ENCODE peak calls at places on chromosome 12, in seven cellular contexts. C, U, W, Y, X, I and K are unnamed samples.

GRCh38 chr12:3293446-3294161 is 197.4 kb upstream of the PRMT8 start:
- DNase-seq in X (no peak), W (no peak), C (peak; percentile 41), U (no peak), Y (no peak), I (no peak), K (no peak)

GRCh38 chr12:132517740-132518100 is 27.8 kb downstream of the FBRSL1 start:
- DNase-seq in U (peak; percentile 44), I (no peak), Y (no peak), W (no peak), C (no peak), X (no peak), K (no peak)

GRCh38 chr12:83818888-83819287 is 1093.7 kb downstream of the SLC6A15 start:
- DNase-seq in U (peak; percentile 31), X (no peak), C (no peak), Y (no peak), I (peak; percentile 9), W (no peak), K (no peak)

GRCh38 chr12:124940393-124941169 is 26.1 kb upstream of the UBC start:
- DNase-seq in W (peak; percentile 93), I (peak; percentile 86), C (peak; percentile 75), Y (peak; percentile 85), X (peak; percentile 87), U (peak; percentile 79), K (peak; percentile 83)

GRCh38 chr12:131643581-131644452 is 67.1 kb upstream of the SFSWAP start:
- DNase-seq in Y (peak; percentile 73), U (no peak), I (no peak), C (no peak), X (no peak), W (no peak), K (no peak)

GRCh38 chr12:65171870-65172269 is 2.5 kb downstream of the LEMD3 start:
- DNase-seq in W (no peak), Y (no peak), C (no peak), I (no peak), X (peak; percentile 50), U (no peak), K (no peak)

GRCh38 chr12:47811581-47812484 is 7.9 kb downstream of the HDAC7 start:
- DNase-seq in C (no peak), W (peak; percentile 89), U (no peak), Y (no peak), I (no peak), X (no peak), K (no peak)

GRCh38 chr12:87924149-87924548 is 105.1 kb downstream of the C12orf50 start:
- DNase-seq in U (no peak), X (no peak), C (no peak), Y (no peak), W (no peak), I (no peak), K (no peak)

GRCh38 chr12:21118760-21119159 is 12.2 kb upstream of the SLCO1B1 start:
- DNase-seq in Y (no peak), X (no peak), C (peak; percentile 4), U (no peak), W (no peak), I (no peak), K (no peak)

GRCh38 chr12:108338915-108339657 is at the start of gene CMKLR1:
- DNase-seq in I (no peak), X (no peak), C (no peak), W (peak; percentile 85), U (no peak), Y (no peak), K (no peak)

GRCh38 chr12:122721057-122721545 is 4.5 kb upstream of the HCAR3 start:
- DNase-seq in C (no peak), I (peak; percentile 38), X (no peak), Y (no peak), W (no peak), U (no peak), K (no peak)

GRCh38 chr12:52189376-52190174 is 2.2 kb downstream of the KRT80 start:
- DNase-seq in U (no peak), W (no peak), I (no peak), C (no peak), Y (no peak), X (no peak), K (no peak)

GRCh38 chr12:31488737-31489338 is 102.1 kb downstream of the DENND5B start:
- DNase-seq in W (no peak), Y (no peak), U (no peak), I (no peak), C (no peak), X (no peak), K (no peak)

GRCh38 chr12:12880537-12880936 is 10.8 kb upstream of the GPRC5A start:
- DNase-seq in W (no peak), X (no peak), U (no peak), C (no peak), Y (no peak), I (no peak), K (no peak)

GRCh38 chr12:120710805-120711296 is 593 bp downstream of the UNC119B start:
- DNase-seq in W (peak; percentile 79), U (peak; percentile 27), C (peak; percentile 43), Y (peak; percentile 38), X (no peak), I (peak; percentile 22), K (no peak)

GRCh38 chr12:53170876-53171724 is 9.4 kb upstream of the ZNF740 start:
- DNase-seq in U (peak; percentile 1), C (no peak), I (no peak), W (peak; percentile 51), Y (no peak), X (no peak), K (no peak)

GRCh38 chr12:126182619-126183236 is 1117.5 kb downstream of the AACS start:
- DNase-seq in X (no peak), Y (no peak), C (no peak), W (no peak), U (peak; percentile 25), I (no peak), K (no peak)

GRCh38 chr12:110583137-110584059 is at the start of gene PPTC7:
- DNase-seq in U (peak; percentile 97), Y (peak; percentile 98), C (peak; percentile 89), W (peak; percentile 99), X (peak; percentile 97), I (peak; percentile 90), K (peak; percentile 97)

GRCh38 chr12:16165506-16165905 is 112.0 kb downstream of the SLC15A5 start:
- DNase-seq in U (peak; percentile 22), Y (no peak), X (no peak), I (peak; percentile 53), C (peak; percentile 16), W (no peak), K (no peak)

GRCh38 chr12:58920956-58921861 is 905 bp upstream of the LRIG3 start:
- DNase-seq in I (no peak), W (no peak), U (no peak), C (no peak), X (no peak), Y (no peak), K (no peak)

GRCh38 chr12:58917699-58918334 is 2.5 kb downstream of the LRIG3 start:
- DNase-seq in I (no peak), W (no peak), Y (no peak), C (no peak), U (no peak), X (no peak), K (no peak)

GRCh38 chr12:58918475-58918874 is 1.8 kb downstream of the LRIG3 start:
- DNase-seq in U (no peak), C (no peak), X (no peak), W (no peak), I (no peak), Y (no peak), K (no peak)

GRCh38 chr12:58920102-58920955 is at the start of gene LRIG3:
- DNase-seq in W (peak; percentile 96), C (peak; percentile 85), U (peak; percentile 89), Y (peak; percentile 31), I (peak; percentile 81), X (no peak), K (no peak)

GRCh38 chr12:58919271-58920101 is 818 bp downstream of the LRIG3 start:
- DNase-seq in X (no peak), Y (no peak), W (no peak), U (peak; percentile 42), C (peak; percentile 34), I (peak; percentile 12), K (no peak)
- H3K4me3 ChIP-seq in X (no peak overlapping the region), Y (peak overlapping the region; percentile 81), W (peak overlapping the region; percentile 61), U (peak overlapping the region; percentile 60), C (peak overlapping the region; percentile 68), I (peak overlapping the region; percentile 77), K (peak overlapping the region; percentile 95)

DNA sequence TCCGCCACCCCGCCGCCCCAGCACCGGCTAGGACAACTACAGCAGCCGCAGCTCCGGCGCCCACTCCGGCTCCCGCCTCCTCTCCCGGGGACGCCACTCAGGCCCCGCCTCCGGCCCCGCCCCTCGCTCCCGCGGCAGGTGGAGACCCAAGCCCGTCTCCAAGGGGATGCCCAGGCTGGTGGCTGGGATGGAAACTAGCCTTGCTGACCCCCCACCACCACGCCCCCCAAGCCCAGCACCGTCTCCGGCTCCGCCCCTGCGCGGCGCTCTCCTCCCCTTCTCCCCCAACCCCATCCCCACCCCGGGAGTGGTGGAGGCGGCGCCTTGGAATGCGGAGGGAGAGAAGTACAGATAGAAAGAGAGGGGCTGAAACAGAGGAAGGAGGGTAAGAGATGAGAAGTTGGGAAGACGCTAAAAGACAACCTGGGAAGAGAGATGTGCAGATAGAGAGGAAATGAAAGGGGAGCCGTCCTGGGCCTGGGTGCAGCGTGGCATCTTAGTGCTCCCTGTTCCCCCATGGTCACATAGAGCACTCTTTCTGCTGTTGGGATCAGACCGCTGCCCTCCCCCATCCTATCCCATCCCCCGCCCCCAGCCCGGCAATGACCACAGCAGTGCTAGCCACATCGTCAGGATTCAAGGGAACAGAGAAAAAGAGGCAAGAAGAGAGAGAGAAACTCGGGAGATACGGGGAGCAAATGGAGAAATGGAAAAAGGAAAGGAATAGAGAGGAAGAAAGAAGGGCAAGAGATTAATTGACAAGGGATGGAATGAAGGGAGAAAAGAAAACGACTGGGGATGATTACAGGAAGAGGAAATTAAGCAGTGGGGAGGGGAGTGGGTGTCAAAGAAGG is at the start of gene ITGA7:
- DNase-seq in X (peak; percentile 67), Y (peak; percentile 82), U (peak; percentile 58), I (peak; percentile 40), C (peak; percentile 77), W (peak; percentile 98), K (no peak)
- H3K27ac ChIP-seq in X (no peak within 1 kb of the TSS), Y (peak within 1 kb of the TSS; percentile 76), U (no peak within 1 kb of the TSS), I (no peak within 1 kb of the TSS), C (peak within 1 kb of the TSS; percentile 50), W (peak within 1 kb of the TSS; percentile 86), K (no peak within 1 kb of the TSS)

GRCh38 chr12:49825360-49825970 is 2.7 kb downstream of the NCKAP5L start:
- DNase-seq in X (no peak), Y (no peak), W (no peak), U (no peak), C (no peak), I (no peak), K (no peak)
- H3K4me3 ChIP-seq in X (no peak overlapping the region), Y (peak overlapping the region; percentile 22), W (no peak overlapping the region), U (no peak overlapping the region), C (no peak overlapping the region), I (no peak overlapping the region), K (no peak overlapping the region)

GRCh38 chr12:27221625-27222387 is 22.3 kb upstream of the STK38L start:
- DNase-seq in W (no peak), Y (no peak), C (no peak), X (no peak), I (no peak), U (no peak), K (no peak)

GRCh38 chr12:27220988-27221345 is 23.1 kb upstream of the STK38L start:
- DNase-seq in X (no peak), U (no peak), C (no peak), I (no peak), W (no peak), Y (no peak), K (no peak)

GRCh38 chr12:27229367-27229766 is 14.7 kb upstream of the STK38L start:
- DNase-seq in W (no peak), Y (no peak), I (no peak), X (no peak), C (no peak), U (no peak), K (no peak)

GRCh38 chr12:27226319-27226984 is 17.6 kb upstream of the STK38L start:
- DNase-seq in W (no peak), U (no peak), C (no peak), I (peak; percentile 25), X (no peak), Y (no peak), K (no peak)
- H3K27ac ChIP-seq in W (no peak overlapping the region), U (no peak overlapping the region), C (no peak overlapping the region), I (peak overlapping the region; percentile 24), X (no peak overlapping the region), Y (no peak overlapping the region), K (no peak overlapping the region)